ENCODE peak calls at places on chromosomes 7 and 10, in six cellular contexts. O is NCI-H1092; L is stimulated activated naive CD4-positive, alpha-beta T cell; Q is colonic mucosa; C is sciatic nerve; J is NCI-H1694. U is an unnamed sample.

GRCh38 chr7:158740657-158741293 is 36.2 kb upstream of the NCAPG2 start:
- DNase-seq in J (no peak), C (no peak), Q (no peak), L (no peak), O (no peak), U (no peak)

GRCh38 chr7:155811895-155812761 is at the start of gene SHH:
- DNase-seq in O (no peak), C (no peak), L (no peak), Q (no peak), J (no peak), U (no peak)

GRCh38 chr10:98096731-98097130 is 37.7 kb upstream of the R3HCC1L start:
- DNase-seq in J (no peak), L (no peak), Q (no peak), O (no peak), C (no peak), U (no peak)

GRCh38 chr10:70074971-70075370 is 22.3 kb downstream of the MACROH2A2 start:
- DNase-seq in Q (no peak), J (no peak), C (no peak), L (no peak), O (no peak), U (no peak)

GRCh38 chr7:70189776-70190175 is 591.5 kb downstream of the AUTS2 start:
- DNase-seq in C (no peak), L (no peak), J (no peak), O (no peak), Q (no peak), U (no peak)

GRCh38 chr10:93600446-93600860 is 582 bp downstream of the RBP4 start:
- DNase-seq in C (no peak), Q (no peak), O (no peak), L (no peak), J (no peak), U (peak; percentile 71)

GRCh38 chr10:52226448-52226847 is 87.6 kb upstream of the DKK1 start:
- DNase-seq in J (no peak), L (no peak), C (no peak), O (no peak), Q (no peak), U (no peak)

GRCh38 chr10:68559872-68560200 is 301 bp upstream of the TET1 start:
- DNase-seq in Q (no peak), L (no peak), J (no peak), O (no peak), C (no peak), U (no peak)

GRCh38 chr7:14937580-14937979 is 35.0 kb upstream of the DGKB start:
- DNase-seq in L (no peak), J (no peak), O (no peak), C (no peak), Q (no peak), U (no peak)

U was measured in vagina.